ENCODE peak calls at places on chromosomes 7 and 10, in four cellular contexts. N, Q, B and G are unnamed samples.

GRCh38 chr10:34343764-34344163 is 471.3 kb downstream of the PARD3 start:
- DNase-seq in B (peak), N (no peak), Q (no peak), G (peak)

GRCh38 chr10:132183046-132183445 is 3.7 kb upstream of the DPYSL4 start:
- DNase-seq in N (peak), Q (no peak), B (no peak), G (no peak)

GRCh38 chr10:133129854-133130495 is 30.0 kb upstream of the KNDC1 start:
- DNase-seq in B (no peak), N (no peak), Q (no peak), G (no peak)

GRCh38 chr7:130458256-130458655 is 17.4 kb upstream of the CEP41 start:
- DNase-seq in B (no peak), N (no peak), Q (no peak), G (peak)

GRCh38 chr10:17951868-17952371 is at the start of gene SLC39A12:
- DNase-seq in N (no peak), Q (no peak), B (peak), G (peak)

GRCh38 chr10:21197006-21197405 is 299.9 kb upstream of the NEBL start:
- DNase-seq in Q (no peak), N (no peak), B (no peak), G (no peak)

GRCh38 chr10:79266092-79266491 is 81.2 kb upstream of the PPIF start:
- DNase-seq in N (no peak), B (no peak), Q (no peak), G (no peak)

GRCh38 chr7:44541-44896 is 147.9 kb upstream of the FAM20C start:
- DNase-seq in B (no peak), N (no peak), Q (no peak), G (no peak)

GRCh38 chr10:133307776-133308430 is 769 bp downstream of the TUBGCP2 start:
- DNase-seq in B (peak), Q (peak), N (peak), G (peak)

GRCh38 chr10:24505759-24506158 is 217.9 kb downstream of the ARHGAP21 start:
- DNase-seq in N (no peak), Q (no peak), B (no peak), G (no peak)

GRCh38 chr7:78066599-78066998 is 268.0 kb downstream of the PHTF2 start:
- DNase-seq in B (no peak), Q (no peak), N (no peak), G (no peak)

GRCh38 chr7:120724448-120724847 is 133.5 kb downstream of the TSPAN12 start:
- DNase-seq in B (no peak), Q (no peak), N (no peak), G (no peak)

GRCh38 chr7:77368974-77369373 is 47.2 kb downstream of the GSAP start:
- DNase-seq in N (no peak), B (peak), Q (no peak), G (no peak)

GRCh38 chr7:4820405-4820967 is 41.3 kb downstream of the PAPOLB start:
- DNase-seq in B (no peak), N (no peak), Q (no peak), G (no peak)

GRCh38 chr7:107014381-107015023 is 30.0 kb upstream of the PRKAR2B start:
- DNase-seq in B (peak), N (no peak), Q (no peak), G (peak)

GRCh38 chr10:100945754-100946153 is 23.6 kb upstream of the SEMA4G start:
- DNase-seq in Q (no peak), B (no peak), N (no peak), G (no peak)

GRCh38 chr7:31991846-31992245 is 78.4 kb downstream of the PDE1C start:
- DNase-seq in Q (no peak), B (no peak), N (no peak), G (no peak)

GRCh38 chr10:106167946-106168345 is 996.6 kb downstream of the SORCS1 start:
- DNase-seq in B (no peak), Q (no peak), N (no peak), G (peak)

GRCh38 chr7:30987936-30988335 is 24.2 kb downstream of the GHRHR start:
- DNase-seq in N (no peak), Q (no peak), B (no peak), G (no peak)

GRCh38 chr7:116512524-116513188 is 12.2 kb upstream of the CAV1 start:
- DNase-seq in N (no peak), B (peak), Q (no peak), G (peak)

GRCh38 chr7:7795736-7796135 is 77.3 kb upstream of the RPA3 start:
- DNase-seq in Q (no peak), N (no peak), B (peak), G (peak)

GRCh38 chr7:44615149-44615611 is 8.8 kb downstream of the OGDH start:
- DNase-seq in Q (no peak), N (no peak), B (peak), G (no peak)

GRCh38 chr10:24223953-24224352 is 15.0 kb downstream of the KIAA1217 start:
- DNase-seq in N (no peak), B (peak), Q (no peak), G (peak)

GRCh38 chr10:64507869-64508609 is 986.8 kb downstream of the REEP3 start:
- DNase-seq in B (peak), N (no peak), Q (no peak), G (peak)

GRCh38 chr10:132407846-132408278 is 10.9 kb downstream of the PWWP2B start:
- DNase-seq in N (no peak), B (peak), Q (no peak), G (peak)

GRCh38 chr7:2405601-2406345 is 2.4 kb downstream of the CHST12 start:
- DNase-seq in B (no peak), Q (no peak), N (no peak), G (no peak)

GRCh38 chr7:154928136-154929005 is 74.6 kb downstream of the PAXIP1 start:
- DNase-seq in N (no peak), B (peak), Q (peak), G (peak)

GRCh38 chr10:93603023-93603422 is 2.0 kb upstream of the RBP4 start:
- DNase-seq in Q (no peak), B (no peak), N (no peak), G (no peak)

GRCh38 chr7:42831051-42831952 is 80.6 kb downstream of the C7orf25 start:
- DNase-seq in N (no peak), Q (no peak), B (peak), G (peak)